ENCODE peak calls at places on chromosomes 11 and 22, in six cellular contexts. Y is NCI-H510A treated with DMSO at 0.1 percent for 48 hours, V is activated T-cell treated with anti-CD3 and anti-CD28 coated beads for 1 hour, Z is KBM-7, G is SJSA1, J is T-helper 9 cell. P is an unnamed sample.

GRCh38 chr11:69044111-69045013 is 4.4 kb upstream of the TPCN2 start:
- DNase-seq in Y (peak), V (no peak), Z (no peak), G (peak), J (no peak), P (no peak)

GRCh38 chr11:107397357-107397756 is 60.3 kb downstream of the CWF19L2 start:
- DNase-seq in Y (no peak), V (no peak), Z (no peak), G (no peak), J (no peak), P (no peak)

GRCh38 chr11:130772266-130773227 is 143.7 kb downstream of the SNX19 start:
- DNase-seq in Y (no peak), V (no peak), Z (no peak), G (peak), J (no peak), P (no peak)

GRCh38 chr11:118606157-118606843 is 1.1 kb upstream of the PHLDB1 start:
- DNase-seq in Y (no peak), V (no peak), Z (no peak), G (no peak), J (no peak), P (no peak)

GRCh38 chr11:43866520-43866919 is 14.1 kb upstream of the ALKBH3 start:
- DNase-seq in Y (no peak), V (no peak), Z (no peak), G (no peak), J (no peak), P (no peak)

GRCh38 chr11:14764899-14765527 is 121.4 kb downstream of the PDE3B start:
- DNase-seq in Y (no peak), V (no peak), Z (peak), G (peak), J (no peak), P (peak)

GRCh38 chr11:29125621-29126020 is 891.2 kb downstream of the KCNA4 start:
- DNase-seq in Y (no peak), V (no peak), Z (no peak), G (no peak), J (no peak), P (no peak)

GRCh38 chr11:118290923-118291322 is 13.6 kb upstream of the CD3E start:
- DNase-seq in Y (no peak), V (no peak), Z (peak), G (no peak), J (no peak), P (peak)

GRCh38 chr11:75147875-75148263 is 3.0 kb upstream of the SLCO2B1 start:
- DNase-seq in Y (no peak), V (no peak), Z (peak), G (no peak), J (no peak), P (no peak)

GRCh38 chr11:100774859-100775258 is 87.8 kb downstream of the ARHGAP42 start:
- DNase-seq in Y (no peak), V (no peak), Z (no peak), G (no peak), J (no peak), P (no peak)

GRCh38 chr22:48889209-48889830 is 938.4 kb downstream of the BRD1 start:
- DNase-seq in Y (no peak), V (no peak), Z (no peak), G (no peak), J (no peak), P (no peak)

GRCh38 chr11:18802381-18803257 is 11.0 kb upstream of the PTPN5 start:
- DNase-seq in Y (peak), V (peak), Z (peak), G (peak), J (peak), P (no peak)

GRCh38 chr22:44869196-44869595 is 116.8 kb downstream of the ARHGAP8 start:
- DNase-seq in Y (no peak), V (no peak), Z (no peak), G (no peak), J (no peak), P (no peak)

GRCh38 chr11:8749202-8749601 is 66.6 kb downstream of the RPL27A start:
- DNase-seq in Y (no peak), V (no peak), Z (no peak), G (no peak), J (no peak), P (no peak)

GRCh38 chr11:62879554-62879953 is 1.1 kb upstream of the SLC3A2 start:
- DNase-seq in Y (no peak), V (no peak), Z (no peak), G (no peak), J (no peak), P (no peak)

GRCh38 chr11:120062561-120062930 is 75.4 kb downstream of the TRIM29 start:
- DNase-seq in Y (no peak), V (no peak), Z (no peak), G (no peak), J (no peak), P (no peak)

GRCh38 chr11:35009191-35009940 is 92.9 kb downstream of the PDHX start:
- DNase-seq in Y (no peak), V (no peak), Z (no peak), G (peak), J (no peak), P (no peak)

GRCh38 chr11:1953489-1954284 is 6.6 kb downstream of the MRPL23 start:
- DNase-seq in Y (no peak), V (no peak), Z (no peak), G (no peak), J (no peak), P (no peak)

GRCh38 chr11:110527146-110527545 is 97.4 kb downstream of the FDX1 start:
- DNase-seq in Y (no peak), V (no peak), Z (no peak), G (no peak), J (no peak), P (no peak)

GRCh38 chr11:123065634-123066033 is 3.7 kb upstream of the HSPA8 start:
- DNase-seq in Y (no peak), V (no peak), Z (no peak), G (no peak), J (no peak), P (no peak)

GRCh38 chr11:124863137-124863825 is 2.0 kb upstream of the ROBO3 start:
- DNase-seq in Y (no peak), V (no peak), Z (no peak), G (no peak), J (no peak), P (no peak)

GRCh38 chr11:65489706-65490310 is 9.0 kb upstream of the MALAT1 start:
- DNase-seq in Y (no peak), V (no peak), Z (no peak), G (no peak), J (no peak), P (no peak)

GRCh38 chr11:80702264-80702663 is 1261.4 kb upstream of the TENM4 start:
- DNase-seq in Y (no peak), V (no peak), Z (no peak), G (no peak), J (no peak), P (no peak)

GRCh38 chr11:85923455-85923854 is 68.3 kb downstream of the CCDC83 start:
- DNase-seq in Y (no peak), V (no peak), Z (no peak), G (no peak), J (no peak), P (no peak)

GRCh38 chr11:126431401-126432064 is 76.0 kb downstream of the ST3GAL4 start:
- DNase-seq in Y (no peak), V (no peak), Z (no peak), G (peak), J (no peak), P (no peak)

GRCh38 chr22:25039754-25040153 is 87.2 kb downstream of the KIAA1671 start:
- DNase-seq in Y (no peak), V (no peak), Z (no peak), G (no peak), J (no peak), P (no peak)

GRCh38 chr11:73072935-73073481 is 69.1 kb downstream of the FCHSD2 start:
- DNase-seq in Y (peak), V (no peak), Z (peak), G (no peak), J (no peak), P (no peak)

GRCh38 chr11:68398870-68399865 is 61.4 kb upstream of the PPP6R3 start:
- DNase-seq in Y (no peak), V (no peak), Z (no peak), G (no peak), J (no peak), P (no peak)

P was measured in KG1.